ENCODE peak calls at places on chromosomes 11 and 22, in nine cellular contexts. One of them, this sample, is unnamed.

GRCh38 chr11:79538775-79539174 is 97.9 kb upstream of the TENM4 start:
- DNase-seq in fibroblast of lung: no peak
- DNase-seq in keratinocyte: peak; percentile 21
- DNase-seq in H1: no peak
- DNase-seq in MM.1S: no peak
- DNase-seq in K562: no peak
- DNase-seq in HepG2: no peak
- DNase-seq in HCT116: no peak
- DNase-seq in endothelial cell of umbilical vein: no peak
- DNase-seq in this sample: peak; percentile 64

GRCh38 chr11:59923813-59924212 is 14.4 kb upstream of the OOSP1 start:
- DNase-seq in fibroblast of lung: no peak
- DNase-seq in keratinocyte: no peak
- DNase-seq in H1: no peak
- DNase-seq in MM.1S: no peak
- DNase-seq in K562: no peak
- DNase-seq in HepG2: no peak
- DNase-seq in HCT116: no peak
- DNase-seq in endothelial cell of umbilical vein: no peak
- DNase-seq in this sample: no peak

GRCh38 chr22:40443675-40444482 is 73.5 kb downstream of the SGSM3 start:
- DNase-seq in fibroblast of lung: no peak
- DNase-seq in keratinocyte: no peak
- DNase-seq in H1: no peak
- DNase-seq in MM.1S: no peak
- DNase-seq in K562: no peak
- DNase-seq in HepG2: no peak
- DNase-seq in HCT116: no peak
- DNase-seq in endothelial cell of umbilical vein: no peak
- DNase-seq in this sample: no peak

GRCh38 chr11:118703563-118704106 is 24.2 kb upstream of the TREH start:
- DNase-seq in fibroblast of lung: no peak
- DNase-seq in keratinocyte: no peak
- DNase-seq in H1: no peak
- DNase-seq in MM.1S: no peak
- DNase-seq in K562: no peak
- DNase-seq in HepG2: no peak
- DNase-seq in HCT116: no peak
- DNase-seq in endothelial cell of umbilical vein: no peak
- DNase-seq in this sample: no peak

GRCh38 chr11:557328-558132 is 3.0 kb downstream of the LMNTD2 start:
- DNase-seq in fibroblast of lung: no peak
- DNase-seq in keratinocyte: no peak
- DNase-seq in H1: no peak
- DNase-seq in MM.1S: no peak
- DNase-seq in K562: no peak
- DNase-seq in HepG2: no peak
- DNase-seq in HCT116: no peak
- DNase-seq in endothelial cell of umbilical vein: no peak
- DNase-seq in this sample: no peak

GRCh38 chr22:23163665-23164064 is 16.6 kb upstream of the BCR start:
- DNase-seq in fibroblast of lung: no peak
- DNase-seq in keratinocyte: no peak
- DNase-seq in H1: no peak
- DNase-seq in MM.1S: no peak
- DNase-seq in K562: no peak
- DNase-seq in HepG2: no peak
- DNase-seq in HCT116: no peak
- DNase-seq in endothelial cell of umbilical vein: no peak
- DNase-seq in this sample: no peak

GRCh38 chr11:32034149-32034548 is 56.7 kb upstream of the RCN1 start:
- DNase-seq in fibroblast of lung: peak; percentile 100
- DNase-seq in keratinocyte: no peak
- DNase-seq in H1: no peak
- DNase-seq in MM.1S: no peak
- DNase-seq in K562: no peak
- DNase-seq in HepG2: no peak
- DNase-seq in HCT116: no peak
- DNase-seq in endothelial cell of umbilical vein: no peak
- DNase-seq in this sample: peak; percentile 80

GRCh38 chr11:57324154-57324885 is 432 bp downstream of the TNKS1BP1 start:
- DNase-seq in fibroblast of lung: peak; percentile 52
- DNase-seq in keratinocyte: no peak
- DNase-seq in H1: no peak
- DNase-seq in MM.1S: no peak
- DNase-seq in K562: peak; percentile 59
- DNase-seq in HepG2: no peak
- DNase-seq in HCT116: no peak
- DNase-seq in endothelial cell of umbilical vein: peak; percentile 51
- DNase-seq in this sample: no peak

GRCh38 chr11:9462172-9462799 is 1.5 kb downstream of the ZNF143 start:
- DNase-seq in fibroblast of lung: peak; percentile 53
- DNase-seq in keratinocyte: no peak
- DNase-seq in H1: no peak
- DNase-seq in MM.1S: no peak
- DNase-seq in K562: no peak
- DNase-seq in HepG2: no peak
- DNase-seq in HCT116: no peak
- DNase-seq in endothelial cell of umbilical vein: no peak
- DNase-seq in this sample: peak; percentile 12

GRCh38 chr22:49880281-49880680 is 26.6 kb downstream of the ZBED4 start:
- DNase-seq in fibroblast of lung: peak; percentile 23
- DNase-seq in keratinocyte: no peak
- DNase-seq in H1: no peak
- DNase-seq in MM.1S: no peak
- DNase-seq in K562: no peak
- DNase-seq in HepG2: no peak
- DNase-seq in HCT116: no peak
- DNase-seq in endothelial cell of umbilical vein: peak; percentile 86
- DNase-seq in this sample: no peak

GRCh38 chr11:75334976-75335375 is 16.5 kb downstream of the ARRB1 start:
- DNase-seq in fibroblast of lung: no peak
- DNase-seq in keratinocyte: no peak
- DNase-seq in H1: no peak
- DNase-seq in MM.1S: no peak
- DNase-seq in K562: peak; percentile 30
- DNase-seq in HepG2: no peak
- DNase-seq in HCT116: no peak
- DNase-seq in endothelial cell of umbilical vein: no peak
- DNase-seq in this sample: no peak

GRCh38 chr11:76624515-76625379 is 45.8 kb downstream of the LRRC32 start:
- DNase-seq in fibroblast of lung: no peak
- DNase-seq in keratinocyte: no peak
- DNase-seq in H1: no peak
- DNase-seq in MM.1S: no peak
- DNase-seq in K562: no peak
- DNase-seq in HepG2: no peak
- DNase-seq in HCT116: no peak
- DNase-seq in endothelial cell of umbilical vein: no peak
- DNase-seq in this sample: no peak

GRCh38 chr22:48102581-48102980 is 1340.1 kb downstream of the TBC1D22A start:
- DNase-seq in fibroblast of lung: no peak
- DNase-seq in keratinocyte: no peak
- DNase-seq in H1: no peak
- DNase-seq in MM.1S: no peak
- DNase-seq in K562: no peak
- DNase-seq in HepG2: no peak
- DNase-seq in HCT116: no peak
- DNase-seq in endothelial cell of umbilical vein: no peak
- DNase-seq in this sample: no peak

GRCh38 chr22:20229916-20230775 is 38.0 kb downstream of the RTN4R start:
- DNase-seq in fibroblast of lung: peak; percentile 11
- DNase-seq in keratinocyte: no peak
- DNase-seq in H1: no peak
- DNase-seq in MM.1S: no peak
- DNase-seq in K562: no peak
- DNase-seq in HepG2: no peak
- DNase-seq in HCT116: no peak
- DNase-seq in endothelial cell of umbilical vein: no peak
- DNase-seq in this sample: no peak

GRCh38 chr11:37811349-37811748 is 1213.3 kb upstream of the RAG2 start:
- DNase-seq in fibroblast of lung: no peak
- DNase-seq in keratinocyte: no peak
- DNase-seq in H1: no peak
- DNase-seq in MM.1S: no peak
- DNase-seq in K562: no peak
- DNase-seq in HepG2: no peak
- DNase-seq in HCT116: no peak
- DNase-seq in endothelial cell of umbilical vein: no peak
- DNase-seq in this sample: no peak

GRCh38 chr22:48483764-48484528 is 1343.7 kb downstream of the BRD1 start:
- DNase-seq in fibroblast of lung: no peak
- DNase-seq in keratinocyte: no peak
- DNase-seq in H1: no peak
- DNase-seq in MM.1S: no peak
- DNase-seq in K562: no peak
- DNase-seq in HepG2: no peak
- DNase-seq in HCT116: no peak
- DNase-seq in endothelial cell of umbilical vein: no peak
- DNase-seq in this sample: no peak

GRCh38 chr22:17476838-17477237 is 86.5 kb upstream of the SLC25A18 start:
- DNase-seq in fibroblast of lung: no peak
- DNase-seq in keratinocyte: no peak
- DNase-seq in H1: no peak
- DNase-seq in MM.1S: no peak
- DNase-seq in K562: no peak
- DNase-seq in HepG2: no peak
- DNase-seq in HCT116: no peak
- DNase-seq in endothelial cell of umbilical vein: no peak
- DNase-seq in this sample: peak; percentile 5

GRCh38 chr11:86070435-86071056 is 1.7 kb upstream of the PICALM start:
- DNase-seq in fibroblast of lung: peak; percentile 42
- DNase-seq in keratinocyte: no peak
- DNase-seq in H1: no peak
- DNase-seq in MM.1S: no peak
- DNase-seq in K562: no peak
- DNase-seq in HepG2: no peak
- DNase-seq in HCT116: no peak
- DNase-seq in endothelial cell of umbilical vein: no peak
- DNase-seq in this sample: no peak

DNA sequence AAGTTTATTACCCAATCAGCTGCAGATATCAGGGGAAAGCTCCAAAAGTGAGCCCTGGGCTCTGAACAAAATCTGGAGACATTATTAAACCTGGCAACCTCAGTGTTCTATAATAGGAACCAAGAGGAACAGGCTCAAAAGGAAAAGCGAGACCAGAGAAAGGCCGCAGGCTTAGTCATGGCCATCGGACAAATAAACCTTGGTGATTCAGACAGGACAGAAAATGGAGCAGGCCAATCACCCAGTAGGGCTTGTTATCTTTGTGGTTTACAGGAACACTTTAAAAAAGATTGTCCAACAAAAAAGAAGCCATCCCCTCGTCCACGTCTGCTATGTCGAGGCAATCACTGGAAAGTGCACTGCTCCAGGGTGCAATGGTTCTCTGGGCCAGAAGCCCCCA is 7.7 kb upstream of the PANX1 start:
- DNase-seq in fibroblast of lung: peak; percentile 90
- DNase-seq in keratinocyte: no peak
- DNase-seq in H1: no peak
- DNase-seq in MM.1S: no peak
- DNase-seq in K562: no peak
- DNase-seq in HepG2: no peak
- DNase-seq in HCT116: no peak
- DNase-seq in endothelial cell of umbilical vein: no peak
- DNase-seq in this sample: no peak
- H2AFZ ChIP-seq in fibroblast of lung: no peak overlapping the region
- H2AFZ ChIP-seq in keratinocyte: no peak overlapping the region
- H2AFZ ChIP-seq in H1: no peak overlapping the region
- H2AFZ ChIP-seq in MM.1S: no peak overlapping the region
- H2AFZ ChIP-seq in K562: no peak overlapping the region
- H2AFZ ChIP-seq in HepG2: no peak overlapping the region
- H2AFZ ChIP-seq in HCT116: no peak overlapping the region
- H2AFZ ChIP-seq in endothelial cell of umbilical vein: no peak overlapping the region
- H2AFZ ChIP-seq in this sample: no peak overlapping the region

GRCh38 chr11:61707574-61707973 is 27.4 kb downstream of the DAGLA start:
- DNase-seq in fibroblast of lung: no peak
- DNase-seq in keratinocyte: no peak
- DNase-seq in H1: no peak
- DNase-seq in MM.1S: no peak
- DNase-seq in K562: no peak
- DNase-seq in HepG2: no peak
- DNase-seq in HCT116: no peak
- DNase-seq in endothelial cell of umbilical vein: no peak
- DNase-seq in this sample: no peak
- H3K9ac ChIP-seq in fibroblast of lung: no peak overlapping the region
- H3K9ac ChIP-seq in keratinocyte: no peak overlapping the region
- H3K9ac ChIP-seq in H1: no peak overlapping the region
- H3K9ac ChIP-seq in MM.1S: no peak overlapping the region
- H3K9ac ChIP-seq in K562: no peak overlapping the region
- H3K9ac ChIP-seq in HepG2: no peak overlapping the region
- H3K9ac ChIP-seq in HCT116: no peak overlapping the region
- H3K9ac ChIP-seq in endothelial cell of umbilical vein: no peak overlapping the region
- H3K9ac ChIP-seq in this sample: no peak overlapping the region

GRCh38 chr11:66492161-66492865 is 12.1 kb downstream of the DPP3 start:
- DNase-seq in fibroblast of lung: peak; percentile 64
- DNase-seq in keratinocyte: no peak
- DNase-seq in H1: no peak
- DNase-seq in MM.1S: no peak
- DNase-seq in K562: no peak
- DNase-seq in HepG2: no peak
- DNase-seq in HCT116: no peak
- DNase-seq in endothelial cell of umbilical vein: no peak
- DNase-seq in this sample: no peak

GRCh38 chr11:66493124-66493523 is 12.9 kb downstream of the DPP3 start:
- DNase-seq in fibroblast of lung: no peak
- DNase-seq in keratinocyte: no peak
- DNase-seq in H1: no peak
- DNase-seq in MM.1S: no peak
- DNase-seq in K562: no peak
- DNase-seq in HepG2: no peak
- DNase-seq in HCT116: no peak
- DNase-seq in endothelial cell of umbilical vein: no peak
- DNase-seq in this sample: no peak

GRCh38 chr11:66488957-66489356 is 8.7 kb downstream of the DPP3 start:
- DNase-seq in fibroblast of lung: no peak
- DNase-seq in keratinocyte: no peak
- DNase-seq in H1: no peak
- DNase-seq in MM.1S: no peak
- DNase-seq in K562: no peak
- DNase-seq in HepG2: no peak
- DNase-seq in HCT116: no peak
- DNase-seq in endothelial cell of umbilical vein: no peak
- DNase-seq in this sample: no peak

GRCh38 chr11:66489636-66490035 is 9.4 kb downstream of the DPP3 start:
- DNase-seq in fibroblast of lung: no peak
- DNase-seq in keratinocyte: no peak
- DNase-seq in H1: no peak
- DNase-seq in MM.1S: no peak
- DNase-seq in K562: no peak
- DNase-seq in HepG2: no peak
- DNase-seq in HCT116: no peak
- DNase-seq in endothelial cell of umbilical vein: no peak
- DNase-seq in this sample: no peak

GRCh38 chr11:66491315-66491935 is 11.2 kb downstream of the DPP3 start:
- DNase-seq in fibroblast of lung: no peak
- DNase-seq in keratinocyte: no peak
- DNase-seq in H1: no peak
- DNase-seq in MM.1S: no peak
- DNase-seq in K562: no peak
- DNase-seq in HepG2: no peak
- DNase-seq in HCT116: no peak
- DNase-seq in endothelial cell of umbilical vein: no peak
- DNase-seq in this sample: no peak
- TF ChIP-seq CTCF in fibroblast of lung: peak; percentile 37
- TF ChIP-seq CTCF in keratinocyte: no peak
- TF ChIP-seq CTCF in H1: peak; percentile 82
- TF ChIP-seq CTCF in MM.1S: peak; percentile 30
- TF ChIP-seq CTCF in K562: peak; percentile 34
- TF ChIP-seq CTCF in HepG2: peak; percentile 10
- TF ChIP-seq CTCF in HCT116: peak; percentile 61
- TF ChIP-seq CTCF in endothelial cell of umbilical vein: peak; percentile 61
- TF ChIP-seq CTCF in this sample: no peak

GRCh38 chr11:47943721-47944554 is 36.4 kb upstream of the PTPRJ start:
- DNase-seq in fibroblast of lung: no peak
- DNase-seq in keratinocyte: no peak
- DNase-seq in H1: peak; percentile 44
- DNase-seq in MM.1S: no peak
- DNase-seq in K562: peak; percentile 88
- DNase-seq in HepG2: no peak
- DNase-seq in HCT116: no peak
- DNase-seq in endothelial cell of umbilical vein: no peak
- DNase-seq in this sample: no peak
- H2AFZ ChIP-seq in fibroblast of lung: no peak overlapping the region
- H2AFZ ChIP-seq in keratinocyte: no peak overlapping the region
- H2AFZ ChIP-seq in H1: peak overlapping the region; percentile 5
- H2AFZ ChIP-seq in MM.1S: no peak overlapping the region
- H2AFZ ChIP-seq in K562: peak overlapping the region; percentile 78
- H2AFZ ChIP-seq in HepG2: no peak overlapping the region
- H2AFZ ChIP-seq in HCT116: peak overlapping the region; percentile 83
- H2AFZ ChIP-seq in endothelial cell of umbilical vein: peak overlapping the region; percentile 39
- H2AFZ ChIP-seq in this sample: no peak overlapping the region

This sample was measured in mammary epithelial cell.